ENCODE peak calls at places on chromosomes 5 and 9, in eight cellular contexts. One of them, this sample, is unnamed.

GRCh38 chr9:129607026-129607397 is 13.9 kb downstream of the C9orf50 start:
- DNase-seq in NB4: no peak
- DNase-seq in colonic mucosa: no peak
- DNase-seq in GM04504: no peak
- DNase-seq in heart left ventricle: no peak
- DNase-seq in neural progenitor cell: no peak
- DNase-seq in GM13977: no peak
- DNase-seq in CD8-positive, alpha-beta T cell: no peak
- DNase-seq in this sample: no peak

GRCh38 chr9:739362-739761 is 102.1 kb upstream of the DMRT1 start:
- DNase-seq in NB4: no peak
- DNase-seq in colonic mucosa: no peak
- DNase-seq in GM04504: no peak
- DNase-seq in heart left ventricle: no peak
- DNase-seq in neural progenitor cell: no peak
- DNase-seq in GM13977: no peak
- DNase-seq in CD8-positive, alpha-beta T cell: no peak
- DNase-seq in this sample: no peak

GRCh38 chr5:40416098-40416497 is 263.6 kb upstream of the PTGER4 start:
- DNase-seq in NB4: no peak
- DNase-seq in colonic mucosa: no peak
- DNase-seq in GM04504: no peak
- DNase-seq in heart left ventricle: no peak
- DNase-seq in neural progenitor cell: no peak
- DNase-seq in GM13977: no peak
- DNase-seq in CD8-positive, alpha-beta T cell: no peak
- DNase-seq in this sample: no peak

GRCh38 chr9:524008-524407 is 309.3 kb downstream of the DOCK8 start:
- DNase-seq in NB4: no peak
- DNase-seq in colonic mucosa: no peak
- DNase-seq in GM04504: no peak
- DNase-seq in heart left ventricle: no peak
- DNase-seq in neural progenitor cell: no peak
- DNase-seq in GM13977: no peak
- DNase-seq in CD8-positive, alpha-beta T cell: no peak
- DNase-seq in this sample: no peak

GRCh38 chr9:21778300-21778699 is 24.1 kb upstream of the MTAP start:
- DNase-seq in NB4: no peak
- DNase-seq in colonic mucosa: no peak
- DNase-seq in GM04504: peak
- DNase-seq in heart left ventricle: no peak
- DNase-seq in neural progenitor cell: no peak
- DNase-seq in GM13977: no peak
- DNase-seq in CD8-positive, alpha-beta T cell: no peak
- DNase-seq in this sample: no peak

GRCh38 chr5:151598984-151599383 is 7.9 kb upstream of the FAT2 start:
- DNase-seq in NB4: peak
- DNase-seq in colonic mucosa: no peak
- DNase-seq in GM04504: no peak
- DNase-seq in heart left ventricle: no peak
- DNase-seq in neural progenitor cell: no peak
- DNase-seq in GM13977: no peak
- DNase-seq in CD8-positive, alpha-beta T cell: no peak
- DNase-seq in this sample: no peak

GRCh38 chr9:61673664-61674381 is 484.0 kb downstream of the SPATA31A7 start:
- DNase-seq in NB4: no peak
- DNase-seq in colonic mucosa: no peak
- DNase-seq in GM04504: no peak
- DNase-seq in heart left ventricle: no peak
- DNase-seq in neural progenitor cell: no peak
- DNase-seq in GM13977: no peak
- DNase-seq in CD8-positive, alpha-beta T cell: no peak
- DNase-seq in this sample: no peak

GRCh38 chr5:165119175-165119574 is 1613.8 kb downstream of the MAT2B start:
- DNase-seq in NB4: peak
- DNase-seq in colonic mucosa: no peak
- DNase-seq in GM04504: no peak
- DNase-seq in heart left ventricle: no peak
- DNase-seq in neural progenitor cell: no peak
- DNase-seq in GM13977: no peak
- DNase-seq in CD8-positive, alpha-beta T cell: no peak
- DNase-seq in this sample: no peak

GRCh38 chr9:87226896-87227295 is 270.8 kb upstream of the DAPK1 start:
- DNase-seq in NB4: no peak
- DNase-seq in colonic mucosa: no peak
- DNase-seq in GM04504: no peak
- DNase-seq in heart left ventricle: no peak
- DNase-seq in neural progenitor cell: no peak
- DNase-seq in GM13977: no peak
- DNase-seq in CD8-positive, alpha-beta T cell: no peak
- DNase-seq in this sample: no peak

GRCh38 chr5:2320611-2321010 is 430.9 kb downstream of the IRX2 start:
- DNase-seq in NB4: no peak
- DNase-seq in colonic mucosa: no peak
- DNase-seq in GM04504: no peak
- DNase-seq in heart left ventricle: no peak
- DNase-seq in neural progenitor cell: no peak
- DNase-seq in GM13977: no peak
- DNase-seq in CD8-positive, alpha-beta T cell: no peak
- DNase-seq in this sample: no peak

This sample was measured in NK-92 treated with Interleukin-12 subunit alpha and Interleukin-12 subunit beta, amount 100 ng/mL, for 24 hours.